ENCODE peak calls at places on chromosome 2, in six cellular contexts. One of them, this sample, is unnamed. For H3K4me1, the result is how much of the 10 kb centered on the place peaks cover.

GRCh38 chr2:1032030-1032429 is 81.4 kb downstream of the SNTG2 start:
- DNase-seq in K562: no peak
- DNase-seq in endothelial cell of umbilical vein: no peak
- DNase-seq in kidney: no peak
- DNase-seq in mucosa of descending colon: no peak
- DNase-seq in stomach: no peak
- DNase-seq in this sample: no peak

GRCh38 chr2:222436040-222436413 is 11.7 kb downstream of the SGPP2 start:
- DNase-seq in endothelial cell of umbilical vein: no peak
- DNase-seq in kidney: no peak
- DNase-seq in stomach: no peak
- DNase-seq in K562: peak
- DNase-seq in mucosa of descending colon: no peak
- DNase-seq in this sample: no peak

GRCh38 chr2:118865106-118865505 is 17.7 kb upstream of the EN1 start:
- DNase-seq in stomach: no peak
- DNase-seq in K562: peak
- DNase-seq in kidney: no peak
- DNase-seq in mucosa of descending colon: no peak
- DNase-seq in endothelial cell of umbilical vein: peak
- DNase-seq in this sample: no peak

GRCh38 chr2:230668184-230668938 is 44.3 kb upstream of the CAB39 start:
- DNase-seq in kidney: no peak
- DNase-seq in stomach: no peak
- DNase-seq in K562: no peak
- DNase-seq in mucosa of descending colon: no peak
- DNase-seq in endothelial cell of umbilical vein: no peak
- DNase-seq in this sample: no peak

GRCh38 chr2:110863726-110864125 is 131.4 kb downstream of the ACOXL start:
- DNase-seq in mucosa of descending colon: no peak
- DNase-seq in stomach: no peak
- DNase-seq in K562: no peak
- DNase-seq in kidney: no peak
- DNase-seq in endothelial cell of umbilical vein: no peak
- DNase-seq in this sample: no peak

GRCh38 chr2:157466764-157467163 is 22.9 kb upstream of the CYTIP start:
- DNase-seq in kidney: no peak
- DNase-seq in stomach: no peak
- DNase-seq in mucosa of descending colon: no peak
- DNase-seq in K562: no peak
- DNase-seq in endothelial cell of umbilical vein: no peak
- DNase-seq in this sample: no peak

GRCh38 chr2:237179161-237179560 is 93.5 kb downstream of the COPS8 start:
- DNase-seq in mucosa of descending colon: no peak
- DNase-seq in kidney: no peak
- DNase-seq in endothelial cell of umbilical vein: no peak
- DNase-seq in K562: no peak
- DNase-seq in stomach: no peak
- DNase-seq in this sample: no peak

GRCh38 chr2:120751553-120751952 is 15.9 kb downstream of the GLI2 start:
- DNase-seq in stomach: no peak
- DNase-seq in endothelial cell of umbilical vein: no peak
- DNase-seq in mucosa of descending colon: no peak
- DNase-seq in kidney: no peak
- DNase-seq in K562: no peak
- DNase-seq in this sample: no peak

GRCh38 chr2:150572961-150573395 is 85.5 kb upstream of the RND3 start:
- DNase-seq in kidney: no peak
- DNase-seq in stomach: no peak
- DNase-seq in K562: no peak
- DNase-seq in mucosa of descending colon: no peak
- DNase-seq in endothelial cell of umbilical vein: no peak
- DNase-seq in this sample: no peak

GRCh38 chr2:203798296-203799157 is 69.0 kb upstream of the CTLA4 start:
- DNase-seq in stomach: no peak
- DNase-seq in endothelial cell of umbilical vein: no peak
- DNase-seq in kidney: no peak
- DNase-seq in K562: no peak
- DNase-seq in mucosa of descending colon: no peak
- DNase-seq in this sample: no peak

GRCh38 chr2:112692914-112693313 is 27.9 kb upstream of the NT5DC4 start:
- DNase-seq in mucosa of descending colon: no peak
- DNase-seq in kidney: no peak
- DNase-seq in endothelial cell of umbilical vein: no peak
- DNase-seq in stomach: no peak
- DNase-seq in K562: no peak
- DNase-seq in this sample: no peak

GRCh38 chr2:178193823-178194599 is at the start of gene OSBPL6:
- DNase-seq in K562: peak
- DNase-seq in stomach: peak
- DNase-seq in mucosa of descending colon: peak
- DNase-seq in kidney: peak
- DNase-seq in endothelial cell of umbilical vein: peak
- DNase-seq in this sample: peak

GRCh38 chr2:235049069-235049468 is 97.3 kb downstream of the SH3BP4 start:
- DNase-seq in mucosa of descending colon: no peak
- DNase-seq in K562: no peak
- DNase-seq in endothelial cell of umbilical vein: no peak
- DNase-seq in kidney: no peak
- DNase-seq in stomach: peak
- DNase-seq in this sample: no peak

GRCh38 chr2:164675027-164675426 is 53.7 kb upstream of the GRB14 start:
- DNase-seq in kidney: no peak
- DNase-seq in endothelial cell of umbilical vein: no peak
- DNase-seq in K562: no peak
- DNase-seq in mucosa of descending colon: no peak
- DNase-seq in stomach: no peak
- DNase-seq in this sample: no peak

GRCh38 chr2:241356871-241357260 is 781 bp downstream of the FARP2 start:
- DNase-seq in kidney: no peak
- DNase-seq in endothelial cell of umbilical vein: no peak
- DNase-seq in stomach: no peak
- DNase-seq in mucosa of descending colon: no peak
- DNase-seq in K562: no peak
- DNase-seq in this sample: no peak

GRCh38 chr2:197798187-197798586 is 6.2 kb upstream of the PLCL1 start:
- DNase-seq in kidney: no peak
- DNase-seq in K562: no peak
- DNase-seq in mucosa of descending colon: no peak
- DNase-seq in stomach: no peak
- DNase-seq in endothelial cell of umbilical vein: no peak
- DNase-seq in this sample: no peak

GRCh38 chr2:64792310-64792709 is 138.6 kb upstream of the SERTAD2 start:
- DNase-seq in kidney: no peak
- DNase-seq in endothelial cell of umbilical vein: peak
- DNase-seq in mucosa of descending colon: no peak
- DNase-seq in stomach: no peak
- DNase-seq in K562: peak
- DNase-seq in this sample: no peak

GRCh38 chr2:64794426-64794995 is 140.8 kb upstream of the SERTAD2 start:
- DNase-seq in stomach: no peak
- DNase-seq in endothelial cell of umbilical vein: no peak
- DNase-seq in kidney: no peak
- DNase-seq in mucosa of descending colon: no peak
- DNase-seq in K562: no peak
- DNase-seq in this sample: no peak

GRCh38 chr2:64795024-64795592 is 141.4 kb upstream of the SERTAD2 start:
- DNase-seq in stomach: no peak
- DNase-seq in kidney: no peak
- DNase-seq in mucosa of descending colon: no peak
- DNase-seq in endothelial cell of umbilical vein: peak
- DNase-seq in K562: no peak
- DNase-seq in this sample: no peak

GRCh38 chr2:64793701-64794100 is 140.0 kb upstream of the SERTAD2 start:
- DNase-seq in mucosa of descending colon: no peak
- DNase-seq in endothelial cell of umbilical vein: no peak
- DNase-seq in stomach: no peak
- DNase-seq in kidney: no peak
- DNase-seq in K562: no peak
- DNase-seq in this sample: no peak

GRCh38 chr2:64792995-64793639 is 139.4 kb upstream of the SERTAD2 start:
- DNase-seq in stomach: no peak
- DNase-seq in kidney: no peak
- DNase-seq in mucosa of descending colon: no peak
- DNase-seq in endothelial cell of umbilical vein: peak
- DNase-seq in K562: no peak
- DNase-seq in this sample: no peak
- H3K4me3 ChIP-seq in stomach: no peak
- H3K4me3 ChIP-seq in kidney: no peak
- H3K4me3 ChIP-seq in mucosa of descending colon: no peak
- H3K4me3 ChIP-seq in endothelial cell of umbilical vein: no peak
- H3K4me3 ChIP-seq in K562: no peak
- H3K4me3 ChIP-seq in this sample: no peak

DNA sequence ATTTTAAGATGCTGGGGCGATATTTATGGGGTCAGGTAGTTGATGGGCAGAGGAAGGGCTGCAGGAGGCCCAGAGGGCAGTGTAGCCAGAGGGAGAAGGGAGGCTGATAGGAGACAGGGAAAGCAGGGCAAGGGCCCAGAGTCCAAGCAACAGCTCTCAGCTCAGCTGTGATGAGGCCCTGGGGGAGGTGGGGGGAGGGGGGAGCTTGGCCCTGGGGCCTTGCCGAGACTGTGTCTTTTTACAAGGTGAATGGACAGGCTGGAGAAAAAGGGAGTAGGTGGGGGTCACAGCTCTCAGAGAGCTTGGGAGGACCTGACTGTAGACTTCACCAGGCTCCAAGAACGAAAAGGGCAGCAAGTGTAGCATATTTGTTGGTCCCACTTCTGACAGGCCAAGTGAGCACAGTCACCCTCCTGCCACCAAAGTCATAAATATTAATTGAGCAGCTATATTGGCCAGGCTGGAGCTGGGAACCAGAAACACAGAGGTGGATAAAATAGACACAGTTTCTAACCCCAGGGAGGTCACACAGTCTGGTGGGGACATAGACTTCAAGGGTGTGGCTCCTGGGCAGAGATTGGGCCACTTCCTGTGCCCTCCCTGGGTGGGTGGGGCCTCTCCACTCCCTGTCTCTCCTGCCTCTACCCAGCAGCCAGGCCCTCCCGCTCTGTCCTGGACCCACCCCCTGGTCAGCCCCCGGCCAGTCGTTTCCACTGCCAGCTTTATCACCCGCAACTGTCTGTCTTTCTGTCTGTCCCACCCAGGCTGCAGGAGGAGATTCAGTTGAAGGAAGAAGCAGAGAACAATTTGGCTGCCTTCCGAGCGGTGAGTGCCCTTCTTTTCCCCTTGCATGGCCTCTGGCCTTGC is 1.4 kb downstream of the DES start:
- DNase-seq in kidney: no peak
- DNase-seq in K562: peak
- DNase-seq in stomach: no peak
- DNase-seq in mucosa of descending colon: no peak
- DNase-seq in endothelial cell of umbilical vein: no peak
- DNase-seq in this sample: no peak
- H3K4me1 ChIP-seq in kidney: under half
- H3K4me1 ChIP-seq in K562: under half
- H3K4me1 ChIP-seq in stomach: under half
- H3K4me1 ChIP-seq in mucosa of descending colon: under half
- H3K4me1 ChIP-seq in endothelial cell of umbilical vein: under half
- H3K4me1 ChIP-seq in this sample: under half

DNA sequence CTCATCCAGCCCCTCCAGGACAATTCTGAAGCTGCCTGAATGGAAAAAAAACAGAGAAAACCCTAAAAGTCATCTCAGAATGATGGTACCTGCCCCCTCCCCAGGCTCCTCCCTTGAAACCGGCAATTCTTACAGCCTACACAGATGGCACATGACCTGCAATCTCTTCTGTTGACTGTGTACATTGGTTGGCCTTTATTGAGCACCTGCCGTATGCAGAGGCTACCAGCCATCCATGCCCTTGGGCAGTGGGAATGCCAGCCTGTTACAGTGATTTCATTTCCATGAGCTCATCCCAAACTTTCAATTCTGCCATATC is 57.1 kb downstream of the EMX1 start:
- DNase-seq in kidney: peak
- DNase-seq in K562: no peak
- DNase-seq in endothelial cell of umbilical vein: no peak
- DNase-seq in mucosa of descending colon: no peak
- DNase-seq in stomach: no peak
- DNase-seq in this sample: peak
- H3K4me3 ChIP-seq in kidney: no peak
- H3K4me3 ChIP-seq in K562: no peak
- H3K4me3 ChIP-seq in endothelial cell of umbilical vein: no peak
- H3K4me3 ChIP-seq in mucosa of descending colon: no peak
- H3K4me3 ChIP-seq in stomach: no peak
- H3K4me3 ChIP-seq in this sample: no peak

GRCh38 chr2:85772841-85773491 is 19.2 kb downstream of the ATOH8 start:
- DNase-seq in mucosa of descending colon: no peak
- DNase-seq in endothelial cell of umbilical vein: no peak
- DNase-seq in kidney: no peak
- DNase-seq in stomach: no peak
- DNase-seq in K562: no peak
- DNase-seq in this sample: no peak
- H3K4me1 ChIP-seq in mucosa of descending colon: under half
- H3K4me1 ChIP-seq in endothelial cell of umbilical vein: under half
- H3K4me1 ChIP-seq in kidney: half or more
- H3K4me1 ChIP-seq in stomach: half or more
- H3K4me1 ChIP-seq in K562: under half
- H3K4me1 ChIP-seq in this sample: under half

GRCh38 chr2:27766287-27766661 is 5.2 kb upstream of the MRPL33 start:
- DNase-seq in K562: no peak
- DNase-seq in stomach: no peak
- DNase-seq in mucosa of descending colon: no peak
- DNase-seq in endothelial cell of umbilical vein: no peak
- DNase-seq in kidney: no peak
- DNase-seq in this sample: no peak
- H3K4me3 ChIP-seq in K562: no peak
- H3K4me3 ChIP-seq in stomach: peak
- H3K4me3 ChIP-seq in mucosa of descending colon: no peak
- H3K4me3 ChIP-seq in endothelial cell of umbilical vein: no peak
- H3K4me3 ChIP-seq in kidney: peak
- H3K4me3 ChIP-seq in this sample: no peak

GRCh38 chr2:133346654-133347053 is 221.6 kb downstream of the NCKAP5 start:
- DNase-seq in kidney: no peak
- DNase-seq in K562: no peak
- DNase-seq in endothelial cell of umbilical vein: no peak
- DNase-seq in stomach: no peak
- DNase-seq in mucosa of descending colon: no peak
- DNase-seq in this sample: no peak
- H3K4me1 ChIP-seq in kidney: under half
- H3K4me1 ChIP-seq in K562: under half
- H3K4me1 ChIP-seq in endothelial cell of umbilical vein: under half
- H3K4me1 ChIP-seq in stomach: under half
- H3K4me1 ChIP-seq in mucosa of descending colon: under half
- H3K4me1 ChIP-seq in this sample: under half

GRCh38 chr2:233418761-233419625 is 64.7 kb downstream of the DGKD start:
- DNase-seq in stomach: peak
- DNase-seq in endothelial cell of umbilical vein: peak
- DNase-seq in mucosa of descending colon: no peak
- DNase-seq in K562: no peak
- DNase-seq in kidney: no peak
- DNase-seq in this sample: peak
- H3K4me3 ChIP-seq in stomach: peak
- H3K4me3 ChIP-seq in endothelial cell of umbilical vein: no peak
- H3K4me3 ChIP-seq in mucosa of descending colon: no peak
- H3K4me3 ChIP-seq in K562: no peak
- H3K4me3 ChIP-seq in kidney: no peak
- H3K4me3 ChIP-seq in this sample: peak

This sample was measured in Peyer's patch.